ENCODE peak calls at places on chromosomes 5 and 9, in eight cellular contexts. J, B, Q, N, X, U, D and I are unnamed samples.

GRCh38 chr9:136482046-136482792 is 621 bp downstream of the SEC16A start:
- DNase-seq in J (peak; percentile 44), B (peak; percentile 20), Q (peak; percentile 46), N (peak; percentile 27), X (peak; percentile 39), U (peak; percentile 18), D (peak; percentile 38), I (peak; percentile 53)

GRCh38 chr9:95025213-95026170 is 292.0 kb downstream of the FANCC start:
- DNase-seq in J (no peak), B (no peak), Q (peak; percentile 96), N (no peak), X (peak; percentile 37), U (no peak), D (peak; percentile 92), I (peak; percentile 94)

GRCh38 chr5:55657443-55657842 is 54.7 kb downstream of the SLC38A9 start:
- DNase-seq in J (no peak), B (no peak), Q (no peak), N (no peak), X (no peak), U (no peak), D (no peak), I (no peak)

GRCh38 chr5:146130440-146131045 is 25.2 kb upstream of the PLAC8L1 start:
- DNase-seq in J (peak; percentile 68), B (peak; percentile 2), Q (peak; percentile 68), N (no peak), X (peak; percentile 1), U (no peak), D (peak; percentile 31), I (peak; percentile 27)

GRCh38 chr9:111627260-111627963 is 3.7 kb upstream of the DNAJC25 start:
- DNase-seq in J (no peak), B (no peak), Q (no peak), N (no peak), X (no peak), U (no peak), D (no peak), I (no peak)

GRCh38 chr9:22158983-22159382 is 149.9 kb upstream of the CDKN2B start:
- DNase-seq in J (no peak), B (no peak), Q (peak; percentile 98), N (no peak), X (no peak), U (no peak), D (peak; percentile 57), I (peak; percentile 92)

GRCh38 chr5:163571755-163572154 is 66.3 kb downstream of the MAT2B start:
- DNase-seq in J (no peak), B (peak; percentile 60), Q (peak; percentile 88), N (no peak), X (peak; percentile 66), U (no peak), D (peak; percentile 89), I (peak; percentile 99)

GRCh38 chr9:84600739-84601138 is 68.8 kb upstream of the NTRK2 start:
- DNase-seq in J (no peak), B (no peak), Q (no peak), N (no peak), X (no peak), U (no peak), D (no peak), I (no peak)

GRCh38 chr9:77598961-77599360 is 49.2 kb downstream of the GNA14 start:
- DNase-seq in J (no peak), B (no peak), Q (peak; percentile 36), N (no peak), X (no peak), U (no peak), D (no peak), I (no peak)

GRCh38 chr9:134515026-134515821 is 126.4 kb upstream of the COL5A1 start:
- DNase-seq in J (no peak), B (no peak), Q (peak; percentile 44), N (no peak), X (no peak), U (no peak), D (no peak), I (no peak)

GRCh38 chr5:80631277-80632259 is 22.9 kb upstream of the MSH3 start:
- DNase-seq in J (no peak), B (no peak), Q (no peak), N (no peak), X (no peak), U (no peak), D (no peak), I (no peak)

GRCh38 chr9:24218656-24219055 is 327.0 kb downstream of the IZUMO3 start:
- DNase-seq in J (no peak), B (peak; percentile 50), Q (no peak), N (no peak), X (peak; percentile 76), U (no peak), D (peak; percentile 24), I (no peak)

GRCh38 chr5:132099073-132099748 is 25.6 kb downstream of the CSF2 start:
- DNase-seq in J (peak; percentile 59), B (no peak), Q (no peak), N (no peak), X (no peak), U (peak; percentile 37), D (no peak), I (no peak)

GRCh38 chr5:172788771-172789686 is 18.0 kb upstream of the DUSP1 start:
- DNase-seq in J (no peak), B (no peak), Q (no peak), N (no peak), X (no peak), U (no peak), D (no peak), I (peak; percentile 62)

GRCh38 chr5:179623906-179624741 is 653 bp upstream of the HNRNPH1 start:
- DNase-seq in J (peak; percentile 42), B (peak; percentile 65), Q (peak; percentile 63), N (no peak), X (peak; percentile 83), U (peak; percentile 13), D (peak; percentile 90), I (peak; percentile 85)

GRCh38 chr5:69079556-69079955 is 14.3 kb upstream of the SLC30A5 start:
- DNase-seq in J (no peak), B (no peak), Q (no peak), N (no peak), X (no peak), U (no peak), D (no peak), I (no peak)

GRCh38 chr5:170393235-170393634 is 4.1 kb upstream of the KCNMB1 start:
- DNase-seq in J (no peak), B (no peak), Q (no peak), N (no peak), X (no peak), U (no peak), D (no peak), I (no peak)

GRCh38 chr5:127909078-127909477 is 174.5 kb upstream of the SLC12A2 start:
- DNase-seq in J (peak; percentile 88), B (peak; percentile 38), Q (peak; percentile 75), N (no peak), X (peak; percentile 48), U (no peak), D (peak; percentile 50), I (peak; percentile 46)

GRCh38 chr9:16223074-16223871 is 647.2 kb downstream of the BNC2 start:
- DNase-seq in J (no peak), B (no peak), Q (no peak), N (no peak), X (no peak), U (no peak), D (no peak), I (peak; percentile 51)

GRCh38 chr5:31445041-31445600 is 86.8 kb downstream of the DROSHA start:
- DNase-seq in J (no peak), B (no peak), Q (no peak), N (no peak), X (no peak), U (no peak), D (no peak), I (no peak)

GRCh38 chr5:53917095-53917494 is 356.7 kb downstream of the NDUFS4 start:
- DNase-seq in J (no peak), B (peak; percentile 59), Q (peak; percentile 37), N (no peak), X (peak; percentile 14), U (no peak), D (peak; percentile 20), I (peak; percentile 68)

GRCh38 chr9:121718501-121718900 is 67.1 kb downstream of the DAB2IP start:
- DNase-seq in J (no peak), B (peak; percentile 94), Q (no peak), N (no peak), X (peak; percentile 79), U (no peak), D (no peak), I (peak; percentile 21)

GRCh38 chr5:132065351-132065937 is 5.0 kb downstream of the IL3 start:
- DNase-seq in J (peak; percentile 72), B (peak; percentile 70), Q (peak; percentile 80), N (peak; percentile 35), X (peak; percentile 74), U (no peak), D (peak; percentile 69), I (peak; percentile 75)

GRCh38 chr5:37208883-37209808 is 40.0 kb downstream of the CPLANE1 start:
- DNase-seq in J (no peak), B (no peak), Q (peak; percentile 29), N (no peak), X (no peak), U (no peak), D (peak; percentile 24), I (peak; percentile 29)

GRCh38 chr5:53882637-53883036 is 322.2 kb downstream of the NDUFS4 start:
- DNase-seq in J (no peak), B (no peak), Q (no peak), N (no peak), X (no peak), U (no peak), D (no peak), I (peak; percentile 30)

GRCh38 chr9:35905912-35906679 is at the start of gene HRCT1:
- DNase-seq in J (no peak), B (peak; percentile 90), Q (peak; percentile 97), N (no peak), X (peak; percentile 94), U (no peak), D (peak; percentile 97), I (peak; percentile 97)

GRCh38 chr5:82523633-82524032 is 245.5 kb upstream of the RPS23 start:
- DNase-seq in J (no peak), B (no peak), Q (no peak), N (no peak), X (no peak), U (no peak), D (no peak), I (no peak)

GRCh38 chr5:31149072-31149471 is 44.4 kb upstream of the CDH6 start:
- DNase-seq in J (no peak), B (no peak), Q (peak; percentile 47), N (no peak), X (no peak), U (no peak), D (peak; percentile 30), I (peak; percentile 0)

GRCh38 chr5:168039485-168040005 is 251.9 kb upstream of the WWC1 start:
- DNase-seq in J (no peak), B (no peak), Q (no peak), N (no peak), X (no peak), U (no peak), D (no peak), I (no peak)

GRCh38 chr5:124902097-124902821 is 155.8 kb upstream of the ZNF608 start:
- DNase-seq in J (peak; percentile 45), B (no peak), Q (peak; percentile 29), N (no peak), X (no peak), U (no peak), D (peak; percentile 73), I (peak; percentile 86)

GRCh38 chr9:36125062-36125855 is 11.3 kb upstream of the GLIPR2 start:
- DNase-seq in J (no peak), B (no peak), Q (no peak), N (no peak), X (no peak), U (no peak), D (no peak), I (no peak)

GRCh38 chr5:39138892-39139291 is 64.7 kb upstream of the RICTOR start:
- DNase-seq in J (no peak), B (peak; percentile 86), Q (peak; percentile 88), N (no peak), X (peak; percentile 85), U (no peak), D (peak; percentile 67), I (peak; percentile 87)

GRCh38 chr9:136300016-136300415 is 3.9 kb downstream of the CCDC187 start:
- DNase-seq in J (no peak), B (no peak), Q (no peak), N (no peak), X (no peak), U (no peak), D (no peak), I (no peak)

GRCh38 chr5:96952946-96953730 is 17.3 kb downstream of the LNPEP start:
- DNase-seq in J (no peak), B (peak; percentile 23), Q (no peak), N (no peak), X (peak; percentile 29), U (no peak), D (no peak), I (no peak)